ENCODE peak calls at places on chromosomes 16 and 17, in ten cellular contexts. J, W, V, X, H, Q, S, U, N and K are unnamed samples.

GRCh38 chr16:12086861-12087260 is 110.3 kb downstream of the SNX29 start:
- DNase-seq in J (peak; percentile 41), W (no peak), V (no peak), X (no peak), H (no peak), Q (no peak), S (no peak), U (no peak), N (no peak), K (no peak)

GRCh38 chr17:34728771-34729310 is 149.5 kb downstream of the TMEM132E start:
- DNase-seq in J (no peak), W (no peak), V (no peak), X (no peak), H (no peak), Q (no peak), S (no peak), U (no peak), N (no peak), K (no peak)

GRCh38 chr17:57574040-57574513 is 171.0 kb downstream of the CCDC182 start:
- DNase-seq in J (no peak), W (no peak), V (no peak), X (no peak), H (no peak), Q (no peak), S (no peak), U (no peak), N (no peak), K (no peak)

GRCh38 chr17:43846963-43847369 is at the start of gene CD300LG:
- DNase-seq in J (no peak), W (no peak), V (no peak), X (no peak), H (no peak), Q (no peak), S (no peak), U (no peak), N (no peak), K (no peak)

GRCh38 chr17:75009139-75009724 is 3.2 kb upstream of the MRPL58 start:
- DNase-seq in J (no peak), W (no peak), V (no peak), X (no peak), H (no peak), Q (no peak), S (no peak), U (no peak), N (no peak), K (no peak)

GRCh38 chr17:40480501-40481003 is 20.9 kb downstream of the TNS4 start:
- DNase-seq in J (no peak), W (peak; percentile 57), V (peak; percentile 95), X (no peak), H (no peak), Q (no peak), S (peak; percentile 47), U (peak; percentile 69), N (peak; percentile 91), K (peak; percentile 8)

GRCh38 chr17:49980703-49981197 is 11.8 kb downstream of the DLX4 start:
- DNase-seq in J (no peak), W (no peak), V (no peak), X (no peak), H (no peak), Q (no peak), S (no peak), U (no peak), N (no peak), K (no peak)

GRCh38 chr17:2259769-2260536 is 43.6 kb downstream of the SMG6 start:
- DNase-seq in J (no peak), W (peak; percentile 8), V (peak; percentile 59), X (no peak), H (peak; percentile 51), Q (no peak), S (no peak), U (peak; percentile 52), N (no peak), K (peak; percentile 85)

GRCh38 chr16:17260271-17260849 is 210.4 kb downstream of the XYLT1 start:
- DNase-seq in J (no peak), W (no peak), V (no peak), X (no peak), H (no peak), Q (no peak), S (no peak), U (no peak), N (no peak), K (no peak)

GRCh38 chr17:69762359-69762758 is 312.7 kb upstream of the KCNJ16 start:
- DNase-seq in J (no peak), W (no peak), V (no peak), X (no peak), H (no peak), Q (no peak), S (no peak), U (no peak), N (no peak), K (no peak)

GRCh38 chr16:56637814-56638750 is at the start of gene MT1A:
- DNase-seq in J (no peak), W (no peak), V (no peak), X (no peak), H (peak; percentile 36), Q (peak; percentile 45), S (no peak), U (no peak), N (peak; percentile 50), K (no peak)

GRCh38 chr16:87190288-87191240 is 126.6 kb downstream of the C16orf95 start:
- DNase-seq in J (no peak), W (no peak), V (no peak), X (no peak), H (no peak), Q (peak; percentile 41), S (peak; percentile 59), U (no peak), N (no peak), K (no peak)

GRCh38 chr17:50721194-50722010 is 2.0 kb downstream of the LUC7L3 start:
- DNase-seq in J (no peak), W (no peak), V (peak; percentile 37), X (no peak), H (peak; percentile 25), Q (peak; percentile 48), S (no peak), U (no peak), N (no peak), K (no peak)

GRCh38 chr16:69273009-69273408 is 38.1 kb upstream of the VPS4A start:
- DNase-seq in J (peak; percentile 88), W (no peak), V (no peak), X (peak; percentile 70), H (peak; percentile 42), Q (peak; percentile 79), S (no peak), U (no peak), N (no peak), K (no peak)

GRCh38 chr16:66036775-66037715 is 329.4 kb upstream of the CDH5 start:
- DNase-seq in J (no peak), W (no peak), V (no peak), X (peak; percentile 89), H (no peak), Q (no peak), S (no peak), U (no peak), N (no peak), K (no peak)

GRCh38 chr17:50059759-50060273 is 3.9 kb downstream of the ITGA3 start:
- DNase-seq in J (peak; percentile 49), W (no peak), V (no peak), X (no peak), H (peak; percentile 77), Q (peak; percentile 78), S (peak; percentile 72), U (no peak), N (peak; percentile 51), K (no peak)

GRCh38 chr16:77784441-77785356 is 3.7 kb upstream of the VAT1L start:
- DNase-seq in J (no peak), W (no peak), V (no peak), X (no peak), H (no peak), Q (peak; percentile 22), S (no peak), U (no peak), N (no peak), K (no peak)

GRCh38 chr16:55240933-55241332 is 83.1 kb upstream of the IRX6 start:
- DNase-seq in J (no peak), W (no peak), V (no peak), X (no peak), H (no peak), Q (no peak), S (no peak), U (no peak), N (no peak), K (no peak)

GRCh38 chr16:4261557-4262172 is 11.2 kb downstream of the TFAP4 start:
- DNase-seq in J (no peak), W (no peak), V (no peak), X (no peak), H (peak; percentile 40), Q (peak; percentile 45), S (no peak), U (peak; percentile 42), N (peak; percentile 24), K (no peak)

GRCh38 chr16:67748791-67749282 is 29.7 kb upstream of the GFOD2 start:
- DNase-seq in J (no peak), W (no peak), V (no peak), X (no peak), H (no peak), Q (no peak), S (no peak), U (no peak), N (no peak), K (no peak)

GRCh38 chr16:1007284-1007850 is 25.8 kb downstream of the SOX8 start:
- DNase-seq in J (no peak), W (no peak), V (no peak), X (no peak), H (no peak), Q (no peak), S (peak; percentile 51), U (no peak), N (peak; percentile 63), K (no peak)

GRCh38 chr17:78979780-78980623 is at the start of gene LGALS3BP:
- DNase-seq in J (peak; percentile 74), W (no peak), V (peak; percentile 42), X (peak; percentile 62), H (peak; percentile 89), Q (peak; percentile 82), S (peak; percentile 93), U (no peak), N (peak; percentile 77), K (no peak)

GRCh38 chr16:28149016-28149888 is 62.5 kb downstream of the XPO6 start:
- DNase-seq in J (no peak), W (no peak), V (peak; percentile 47), X (no peak), H (peak; percentile 16), Q (no peak), S (no peak), U (no peak), N (no peak), K (no peak)

GRCh38 chr17:62380253-62380652 is at the start of gene EFCAB3:
- DNase-seq in J (no peak), W (no peak), V (no peak), X (no peak), H (no peak), Q (no peak), S (no peak), U (no peak), N (no peak), K (no peak)

GRCh38 chr17:28471531-28472342 is 1.7 kb upstream of the SLC13A2 start:
- DNase-seq in J (no peak), W (no peak), V (no peak), X (no peak), H (no peak), Q (no peak), S (no peak), U (no peak), N (no peak), K (no peak)

GRCh38 chr16:72989203-72989991 is 58.5 kb downstream of the ZFHX3 start:
- DNase-seq in J (peak; percentile 87), W (no peak), V (no peak), X (peak; percentile 95), H (peak; percentile 19), Q (peak; percentile 94), S (peak; percentile 90), U (no peak), N (peak; percentile 43), K (no peak)

GRCh38 chr17:42873321-42873720 is 22.3 kb downstream of the AOC3 start:
- DNase-seq in J (no peak), W (no peak), V (no peak), X (no peak), H (no peak), Q (no peak), S (no peak), U (no peak), N (no peak), K (no peak)

GRCh38 chr17:40307691-40308289 is 1.2 kb upstream of the RARA start:
- DNase-seq in J (no peak), W (no peak), V (no peak), X (no peak), H (peak; percentile 68), Q (no peak), S (no peak), U (no peak), N (peak; percentile 32), K (no peak)